ENCODE peak calls at places on chromosome 19, in nine cellular contexts. R is heart right ventricle, H is choroid plexus epithelial cell, L is endodermal cell, K is AG09309, M is neural progenitor cell, O is heart left ventricle, T is AG04450, Q is mucosa of descending colon. Y is an unnamed sample.

GRCh38 chr19:38538386-38538785 is 79.4 kb downstream of the MAP4K1 start:
- DNase-seq in R (no peak), H (no peak), L (no peak), K (no peak), M (no peak), O (no peak), T (no peak), Q (no peak), Y (no peak)

GRCh38 chr19:14004619-14005380 is 1.3 kb downstream of the RFX1 start:
- DNase-seq in R (peak), H (peak), L (no peak), K (no peak), M (no peak), O (peak), T (no peak), Q (peak), Y (no peak)

GRCh38 chr19:31478241-31478640 is 129.0 kb upstream of the TSHZ3 start:
- DNase-seq in R (no peak), H (no peak), L (no peak), K (no peak), M (no peak), O (no peak), T (no peak), Q (no peak), Y (no peak)

GRCh38 chr19:29666634-29667389 is 1.6 kb downstream of the PLEKHF1 start:
- DNase-seq in R (peak), H (peak), L (peak), K (no peak), M (peak), O (peak), T (no peak), Q (peak), Y (peak)

GRCh38 chr19:492091-492531 is 4.2 kb upstream of the MADCAM1 start:
- DNase-seq in R (no peak), H (no peak), L (peak), K (no peak), M (no peak), O (no peak), T (no peak), Q (no peak), Y (no peak)

GRCh38 chr19:35718345-35719041 is 690 bp downstream of the KMT2B start:
- DNase-seq in R (peak), H (peak), L (peak), K (no peak), M (no peak), O (no peak), T (no peak), Q (peak), Y (no peak)

GRCh38 chr19:49150106-49150943 is 4.9 kb downstream of the HRC start:
- DNase-seq in R (peak), H (peak), L (peak), K (peak), M (peak), O (peak), T (no peak), Q (peak), Y (no peak)

GRCh38 chr19:17219286-17219685 is 4.1 kb downstream of the USE1 start:
- DNase-seq in R (no peak), H (no peak), L (no peak), K (no peak), M (no peak), O (no peak), T (no peak), Q (no peak), Y (no peak)

GRCh38 chr19:49801966-49802661 is 11.0 kb downstream of the FUZ start:
- DNase-seq in R (peak), H (peak), L (peak), K (no peak), M (peak), O (peak), T (peak), Q (peak), Y (peak)

GRCh38 chr19:45670670-45671453 is 2.8 kb downstream of the GIPR start:
- DNase-seq in R (peak), H (peak), L (peak), K (no peak), M (peak), O (peak), T (peak), Q (peak), Y (no peak)

GRCh38 chr19:3253270-3253669 is 28.8 kb downstream of the CELF5 start:
- DNase-seq in R (no peak), H (peak), L (no peak), K (no peak), M (no peak), O (no peak), T (no peak), Q (no peak), Y (no peak)

GRCh38 chr19:585551-586110 is 4.0 kb upstream of the HCN2 start:
- DNase-seq in R (no peak), H (no peak), L (peak), K (no peak), M (no peak), O (no peak), T (no peak), Q (no peak), Y (no peak)

GRCh38 chr19:7507884-7508283 is 8.0 kb upstream of the ZNF358 start:
- DNase-seq in R (no peak), H (peak), L (peak), K (no peak), M (peak), O (no peak), T (peak), Q (peak), Y (no peak)

GRCh38 chr19:14118165-14119051 is 846 bp upstream of the PRKACA start:
- DNase-seq in R (peak), H (peak), L (no peak), K (peak), M (peak), O (peak), T (no peak), Q (peak), Y (no peak)

DNA sequence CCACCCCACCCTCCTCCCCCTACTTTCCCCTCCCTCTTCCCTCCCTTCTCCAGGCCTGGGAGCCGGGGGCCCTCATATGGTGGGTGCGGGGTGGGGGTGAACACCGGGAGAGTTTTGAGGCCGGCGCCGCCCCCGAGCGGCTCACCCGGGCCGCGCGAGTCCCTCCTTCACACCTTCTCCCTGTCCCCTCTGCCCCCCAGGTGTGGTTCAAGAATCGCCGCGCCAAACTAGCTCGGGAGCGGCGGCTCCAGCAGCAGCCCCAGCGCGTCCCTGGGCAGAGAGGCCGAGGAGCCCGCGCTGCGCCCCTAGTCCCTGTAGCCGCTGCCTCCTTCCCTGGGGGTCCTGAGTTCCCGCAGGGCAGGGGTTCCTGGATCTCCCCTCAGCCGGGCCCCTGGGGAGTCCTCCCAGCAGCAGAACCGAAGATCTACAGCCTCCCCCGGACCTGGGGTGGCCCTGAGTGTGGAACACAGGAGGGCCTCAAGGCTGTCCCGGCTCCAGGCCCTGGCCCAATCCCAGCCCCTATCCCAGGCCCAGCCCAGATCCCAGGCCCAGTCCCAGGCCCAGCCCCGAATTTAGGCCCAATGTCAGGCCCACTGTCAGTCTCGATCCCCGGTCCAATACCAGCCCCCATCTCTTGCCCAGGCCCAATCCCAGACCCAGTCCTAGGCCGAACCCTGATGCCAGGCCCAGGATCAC is 1.7 kb downstream of the TPRX2 start:
- DNase-seq in R (no peak), H (no peak), L (no peak), K (no peak), M (no peak), O (no peak), T (no peak), Q (peak), Y (no peak)
- H3K4me3 ChIP-seq in R (no peak), H (no peak), L (no peak), K (no peak), M (no peak), O (no peak), T (no peak), Q (no peak), Y (no peak)

GRCh38 chr19:56348289-56348877 is 33.7 kb upstream of the ZSCAN5A start:
- DNase-seq in R (no peak), H (peak), L (peak), K (no peak), M (peak), O (no peak), T (no peak), Q (no peak), Y (no peak)
- TF ChIP-seq CTCF in R (no peak), H (peak), L (peak), K (peak), M (peak), O (no peak), T (peak), Q (no peak), Y (peak)

DNA sequence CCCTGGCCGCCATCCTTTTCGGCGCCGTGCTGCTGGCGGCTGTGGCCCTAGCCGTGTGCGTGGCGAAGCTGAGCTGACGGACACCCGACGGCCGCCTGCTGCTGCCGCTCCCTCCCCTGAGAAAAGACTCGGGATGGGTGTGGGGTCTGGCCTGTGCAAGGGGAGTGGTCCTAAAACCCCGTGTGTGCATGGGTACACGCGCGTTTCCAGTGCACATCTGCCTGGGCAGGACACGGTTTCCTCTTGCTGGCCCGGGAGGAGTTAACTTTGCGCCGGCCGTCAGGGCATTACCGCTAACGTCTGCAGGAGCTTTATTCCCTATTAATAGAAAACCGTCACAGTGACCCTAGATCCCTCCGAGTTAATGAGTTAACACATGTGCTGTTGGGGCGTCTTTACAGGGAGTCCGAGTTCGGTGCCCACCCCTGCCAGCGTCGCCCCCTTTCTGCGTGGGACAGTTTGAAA is 1.3 kb downstream of the RGS9BP start:
- DNase-seq in R (no peak), H (no peak), L (no peak), K (no peak), M (peak), O (no peak), T (no peak), Q (no peak), Y (no peak)
- H3K4me3 ChIP-seq in R (peak), H (no peak), L (peak), K (no peak), M (peak), O (peak), T (no peak), Q (no peak), Y (no peak)

DNA sequence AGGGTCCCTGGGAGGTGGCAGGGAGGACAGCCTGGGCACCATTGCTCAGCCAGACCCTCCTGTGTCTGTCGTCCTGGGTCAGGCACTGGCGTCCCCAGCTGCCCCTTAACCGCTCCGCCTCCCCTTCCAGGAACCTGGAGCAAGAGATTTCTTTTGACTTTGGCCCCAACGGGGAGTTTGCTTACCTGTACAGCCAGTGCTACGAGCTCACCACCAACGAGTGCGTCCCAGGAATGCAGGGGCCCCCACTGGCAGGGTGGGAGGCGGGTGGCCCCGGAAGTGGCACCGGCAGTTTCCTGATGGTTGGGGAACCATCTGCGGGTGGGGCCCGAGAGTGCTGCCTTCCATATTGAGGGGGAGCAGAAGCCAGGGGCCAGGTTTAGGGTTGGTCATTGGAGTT is 13.0 kb downstream of the PRKCSH start:
- DNase-seq in R (no peak), H (no peak), L (no peak), K (no peak), M (no peak), O (no peak), T (no peak), Q (no peak), Y (no peak)
- TF ChIP-seq CTCF in R (no peak), H (no peak), L (no peak), K (no peak), M (no peak), O (no peak), T (no peak), Q (no peak), Y (no peak)

GRCh38 chr19:11480081-11480926 is 542 bp downstream of the ELAVL3 start:
- DNase-seq in R (no peak), H (no peak), L (no peak), K (no peak), M (no peak), O (no peak), T (no peak), Q (no peak), Y (no peak)

GRCh38 chr19:11482384-11483050 is 1.7 kb upstream of the ELAVL3 start:
- DNase-seq in R (peak), H (peak), L (peak), K (peak), M (peak), O (peak), T (peak), Q (peak), Y (no peak)

GRCh38 chr19:11481777-11482383 is 1.0 kb upstream of the ELAVL3 start:
- DNase-seq in R (peak), H (peak), L (peak), K (peak), M (peak), O (peak), T (peak), Q (peak), Y (no peak)

GRCh38 chr19:11479470-11480080 is 1.3 kb downstream of the ELAVL3 start:
- DNase-seq in R (no peak), H (peak), L (peak), K (no peak), M (peak), O (no peak), T (no peak), Q (no peak), Y (no peak)

DNA sequence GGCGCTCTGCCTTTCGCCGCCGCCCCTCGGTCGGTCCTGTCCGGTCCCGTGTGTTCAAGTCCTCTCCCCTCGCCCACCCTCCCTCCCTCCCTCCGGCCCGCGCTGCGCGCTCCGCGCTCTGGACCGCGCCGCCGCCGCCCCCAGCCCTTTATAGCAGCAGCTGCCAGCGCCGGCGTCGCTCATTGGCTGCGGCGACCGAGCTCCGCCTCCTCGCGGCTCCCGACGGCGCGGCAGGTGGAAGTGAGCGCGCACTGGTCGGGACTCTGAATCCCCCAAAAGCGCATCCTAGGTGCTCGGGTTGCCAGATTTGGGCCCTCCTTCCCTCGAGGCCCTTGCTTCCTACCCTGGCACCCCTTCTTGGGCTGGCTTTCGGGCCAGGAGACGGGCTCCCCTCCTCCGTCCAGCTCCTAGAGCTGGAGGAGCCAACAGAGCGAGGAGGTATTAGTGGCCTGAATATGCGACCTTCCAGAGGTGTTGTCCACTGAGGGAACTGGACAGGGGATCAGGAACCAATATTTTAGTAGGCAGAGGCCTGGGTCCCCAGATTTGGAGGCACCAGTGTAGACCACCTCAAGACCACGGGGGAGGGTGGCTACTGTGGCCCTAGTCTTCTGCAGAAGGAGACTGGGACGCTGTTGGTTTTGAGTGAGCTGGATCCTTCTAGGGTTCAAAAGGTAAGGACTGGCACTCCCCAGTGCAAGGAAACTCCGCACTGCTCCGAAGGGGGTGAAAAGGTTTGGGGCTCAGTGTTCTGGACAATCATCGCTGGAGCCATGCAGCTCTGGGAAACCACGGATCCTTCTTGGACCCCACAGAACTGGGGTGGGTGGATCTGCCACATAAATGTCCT is at the start of gene ELAVL3:
- DNase-seq in R (no peak), H (no peak), L (peak), K (no peak), M (peak), O (no peak), T (no peak), Q (no peak), Y (no peak)
- H3K4me3 ChIP-seq in R (peak), H (no peak), L (no peak), K (no peak), M (peak), O (peak), T (peak), Q (no peak), Y (no peak)

DNA sequence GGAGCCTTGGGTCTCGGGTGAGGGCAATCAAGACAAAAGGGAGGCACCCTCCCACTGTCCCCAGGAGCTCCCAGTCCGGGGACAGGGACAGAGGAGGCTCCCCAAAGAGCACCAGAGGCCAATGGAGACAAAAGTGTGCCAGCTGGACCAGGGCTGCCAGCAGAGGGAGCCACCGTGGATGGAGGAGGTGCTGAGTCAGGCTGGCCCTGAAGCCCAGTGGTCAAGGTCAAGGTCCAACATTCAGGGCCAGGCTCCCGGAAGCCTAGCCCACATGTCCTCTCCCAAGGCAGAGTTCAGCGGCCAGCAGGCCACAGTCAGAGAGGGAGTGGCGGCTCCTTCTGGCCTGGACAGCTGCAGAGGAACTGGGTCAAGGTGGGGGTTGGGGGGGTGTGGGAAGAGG is 8.4 kb downstream of the COL5A3 start:
- DNase-seq in R (peak), H (peak), L (peak), K (no peak), M (peak), O (peak), T (no peak), Q (peak), Y (no peak)
- TF ChIP-seq CTCF in R (no peak), H (peak), L (peak), K (peak), M (peak), O (peak), T (peak), Q (no peak), Y (peak)

DNA sequence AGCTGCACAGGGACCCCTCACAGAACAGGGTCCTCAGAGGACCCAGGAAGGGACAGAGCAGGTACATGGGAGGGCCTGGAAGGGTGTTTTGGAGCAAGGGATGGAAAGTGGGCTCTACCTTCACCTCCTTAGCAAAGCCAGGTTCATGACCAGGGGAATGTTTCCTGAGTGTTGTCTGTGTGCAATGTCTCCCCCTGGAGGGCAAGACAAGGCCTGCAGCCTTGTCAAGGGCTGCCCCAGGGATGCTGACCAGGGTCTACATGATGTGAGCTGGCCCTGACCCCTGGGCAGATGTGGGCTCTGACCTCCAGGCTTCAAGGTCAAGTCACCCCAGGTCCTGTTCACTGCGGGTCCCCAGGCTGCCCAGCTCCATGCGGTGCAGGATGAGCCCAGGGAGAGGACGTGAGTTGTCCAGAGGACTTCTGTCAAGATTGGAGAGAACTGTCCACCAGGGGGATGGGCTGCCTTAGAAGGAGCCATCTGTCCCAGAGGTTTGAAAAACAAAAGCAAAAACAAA is 1.0 kb upstream of the CEACAM1 start:
- DNase-seq in R (peak), H (peak), L (peak), K (peak), M (peak), O (peak), T (no peak), Q (peak), Y (peak)
- H3K4me3 ChIP-seq in R (peak), H (no peak), L (no peak), K (no peak), M (no peak), O (no peak), T (no peak), Q (no peak), Y (no peak)